ENCODE peak calls at places on chromosomes 3 and 15, in four cellular contexts. C is stimulated activated CD8-positive, alpha-beta memory T cell treated with anti-CD3 and anti-CD28 coated beads, Interleukin-7, amount 100 ng/mL, for 48 hours; K is CD14-positive monocyte; Q is caudate nucleus. L is an unnamed sample.

GRCh38 chr3:156148946-156149348 is 28.6 kb downstream of the KCNAB1 start:
- DNase-seq in K (no peak), Q (no peak), C (no peak), L (no peak)

GRCh38 chr15:89576417-89576773 is 1.1 kb downstream of the TICRR start:
- DNase-seq in Q (no peak), C (no peak), K (no peak), L (no peak)

GRCh38 chr15:52143862-52144261 is 31.3 kb upstream of the BCL2L10 start:
- DNase-seq in K (no peak), C (no peak), Q (no peak), L (no peak)

GRCh38 chr3:72210248-72210647 is 425.3 kb upstream of the PROK2 start:
- DNase-seq in Q (no peak), C (no peak), K (no peak), L (no peak)

GRCh38 chr15:38530113-38530512 is 34.5 kb downstream of the RASGRP1 start:
- DNase-seq in K (no peak), Q (no peak), C (peak; percentile 25), L (no peak)

GRCh38 chr3:12896206-12896697 is 54.9 kb upstream of the RPL32 start:
- DNase-seq in K (no peak), Q (no peak), C (no peak), L (no peak)

GRCh38 chr3:127985655-127986225 is 66.5 kb upstream of the SEC61A1 start:
- DNase-seq in K (no peak), Q (no peak), C (no peak), L (no peak)

GRCh38 chr3:30245805-30246622 is 360.4 kb upstream of the TGFBR2 start:
- DNase-seq in K (no peak), C (no peak), Q (no peak), L (no peak)

GRCh38 chr3:141410861-141411771 is 42.8 kb downstream of the ZBTB38 start:
- DNase-seq in C (no peak), K (no peak), Q (no peak), L (no peak)

GRCh38 chr3:50815844-50816243 is 141.1 kb downstream of the DOCK3 start:
- DNase-seq in C (no peak), K (no peak), Q (no peak), L (no peak)

GRCh38 chr3:114260152-114260551 is 22.8 kb upstream of the ZNF80 start:
- DNase-seq in K (no peak), C (no peak), Q (no peak), L (no peak)

GRCh38 chr3:31234143-31234542 is 298.6 kb upstream of the STT3B start:
- DNase-seq in K (peak; percentile 67), C (no peak), Q (no peak), L (no peak)

GRCh38 chr3:192409203-192409837 is 318.0 kb downstream of the FGF12 start:
- DNase-seq in Q (no peak), C (no peak), K (no peak), L (peak; percentile 83)